ENCODE peak calls at places on chromosomes 6 and 20, in eight cellular contexts. One of them, this sample, is unnamed.

GRCh38 chr20:41268917-41269652 is 48.4 kb downstream of the ZHX3 start:
- DNase-seq in left ventricle myocardium inferior: no peak
- DNase-seq in adrenal gland: no peak
- DNase-seq in psoas muscle: no peak
- DNase-seq in progenitor cell of endocrine pancreas: no peak
- DNase-seq in pancreas: no peak
- DNase-seq in IMR-90: no peak
- DNase-seq in gastrocnemius medialis: no peak
- DNase-seq in this sample: no peak

GRCh38 chr6:92433911-92434310 is 985.4 kb downstream of the EPHA7 start:
- DNase-seq in left ventricle myocardium inferior: no peak
- DNase-seq in adrenal gland: no peak
- DNase-seq in psoas muscle: no peak
- DNase-seq in progenitor cell of endocrine pancreas: no peak
- DNase-seq in pancreas: no peak
- DNase-seq in IMR-90: no peak
- DNase-seq in gastrocnemius medialis: no peak
- DNase-seq in this sample: no peak

GRCh38 chr20:41258489-41258888 is 59.0 kb downstream of the ZHX3 start:
- DNase-seq in left ventricle myocardium inferior: no peak
- DNase-seq in adrenal gland: no peak
- DNase-seq in psoas muscle: no peak
- DNase-seq in progenitor cell of endocrine pancreas: no peak
- DNase-seq in pancreas: no peak
- DNase-seq in IMR-90: no peak
- DNase-seq in gastrocnemius medialis: no peak
- DNase-seq in this sample: no peak

GRCh38 chr6:38176797-38177751 is 357.5 kb downstream of the ZFAND3 start:
- DNase-seq in left ventricle myocardium inferior: no peak
- DNase-seq in adrenal gland: no peak
- DNase-seq in psoas muscle: no peak
- DNase-seq in progenitor cell of endocrine pancreas: peak; percentile 32
- DNase-seq in pancreas: no peak
- DNase-seq in IMR-90: peak; percentile 5
- DNase-seq in gastrocnemius medialis: no peak
- DNase-seq in this sample: no peak

GRCh38 chr6:35085359-35086281 is 55.5 kb downstream of the TCP11 start:
- DNase-seq in left ventricle myocardium inferior: no peak
- DNase-seq in adrenal gland: no peak
- DNase-seq in psoas muscle: no peak
- DNase-seq in progenitor cell of endocrine pancreas: no peak
- DNase-seq in pancreas: no peak
- DNase-seq in IMR-90: no peak
- DNase-seq in gastrocnemius medialis: no peak
- DNase-seq in this sample: peak; percentile 63

GRCh38 chr20:53609501-53610445 is 16.1 kb upstream of the ZNF217 start:
- DNase-seq in left ventricle myocardium inferior: peak; percentile 41
- DNase-seq in adrenal gland: peak; percentile 23
- DNase-seq in psoas muscle: peak; percentile 30
- DNase-seq in progenitor cell of endocrine pancreas: no peak
- DNase-seq in pancreas: no peak
- DNase-seq in IMR-90: peak; percentile 63
- DNase-seq in gastrocnemius medialis: no peak
- DNase-seq in this sample: no peak

GRCh38 chr6:138609801-138610430 is 110.6 kb upstream of the NHSL1 start:
- DNase-seq in left ventricle myocardium inferior: no peak
- DNase-seq in adrenal gland: no peak
- DNase-seq in psoas muscle: no peak
- DNase-seq in progenitor cell of endocrine pancreas: no peak
- DNase-seq in pancreas: no peak
- DNase-seq in IMR-90: peak; percentile 29
- DNase-seq in gastrocnemius medialis: no peak
- DNase-seq in this sample: no peak

GRCh38 chr6:33746651-33747100 is at the start of gene IP6K3:
- DNase-seq in left ventricle myocardium inferior: peak; percentile 78
- DNase-seq in adrenal gland: no peak
- DNase-seq in psoas muscle: peak; percentile 85
- DNase-seq in progenitor cell of endocrine pancreas: no peak
- DNase-seq in pancreas: no peak
- DNase-seq in IMR-90: no peak
- DNase-seq in gastrocnemius medialis: peak; percentile 93
- DNase-seq in this sample: no peak

GRCh38 chr20:48777005-48777404 is 50.8 kb downstream of the PREX1 start:
- DNase-seq in left ventricle myocardium inferior: no peak
- DNase-seq in adrenal gland: no peak
- DNase-seq in psoas muscle: no peak
- DNase-seq in progenitor cell of endocrine pancreas: no peak
- DNase-seq in pancreas: no peak
- DNase-seq in IMR-90: no peak
- DNase-seq in gastrocnemius medialis: no peak
- DNase-seq in this sample: no peak

GRCh38 chr6:41654433-41655020 is 16.3 kb downstream of the MDFI start:
- DNase-seq in left ventricle myocardium inferior: no peak
- DNase-seq in adrenal gland: no peak
- DNase-seq in psoas muscle: no peak
- DNase-seq in progenitor cell of endocrine pancreas: no peak
- DNase-seq in pancreas: no peak
- DNase-seq in IMR-90: no peak
- DNase-seq in gastrocnemius medialis: no peak
- DNase-seq in this sample: no peak

GRCh38 chr20:19683168-19683567 is 74.9 kb upstream of the RIN2 start:
- DNase-seq in left ventricle myocardium inferior: no peak
- DNase-seq in adrenal gland: no peak
- DNase-seq in psoas muscle: no peak
- DNase-seq in progenitor cell of endocrine pancreas: no peak
- DNase-seq in pancreas: no peak
- DNase-seq in IMR-90: no peak
- DNase-seq in gastrocnemius medialis: no peak
- DNase-seq in this sample: no peak

GRCh38 chr6:41939848-41940758 is 1.5 kb downstream of the CCND3 start:
- DNase-seq in left ventricle myocardium inferior: peak; percentile 21
- DNase-seq in adrenal gland: peak; percentile 33
- DNase-seq in psoas muscle: no peak
- DNase-seq in progenitor cell of endocrine pancreas: peak; percentile 11
- DNase-seq in pancreas: no peak
- DNase-seq in IMR-90: peak; percentile 34
- DNase-seq in gastrocnemius medialis: no peak
- DNase-seq in this sample: peak; percentile 71

GRCh38 chr20:24917797-24918578 is 31.1 kb upstream of the CST7 start:
- DNase-seq in left ventricle myocardium inferior: peak; percentile 56
- DNase-seq in adrenal gland: peak; percentile 60
- DNase-seq in psoas muscle: peak; percentile 66
- DNase-seq in progenitor cell of endocrine pancreas: peak; percentile 67
- DNase-seq in pancreas: peak; percentile 66
- DNase-seq in IMR-90: peak; percentile 58
- DNase-seq in gastrocnemius medialis: no peak
- DNase-seq in this sample: peak; percentile 80

GRCh38 chr6:100730581-100730980 is 150.5 kb downstream of the ASCC3 start:
- DNase-seq in left ventricle myocardium inferior: no peak
- DNase-seq in adrenal gland: no peak
- DNase-seq in psoas muscle: no peak
- DNase-seq in progenitor cell of endocrine pancreas: no peak
- DNase-seq in pancreas: no peak
- DNase-seq in IMR-90: no peak
- DNase-seq in gastrocnemius medialis: no peak
- DNase-seq in this sample: no peak

GRCh38 chr6:155248021-155249001 is 15.5 kb upstream of the CLDN20 start:
- DNase-seq in left ventricle myocardium inferior: no peak
- DNase-seq in adrenal gland: peak; percentile 38
- DNase-seq in psoas muscle: peak; percentile 23
- DNase-seq in progenitor cell of endocrine pancreas: no peak
- DNase-seq in pancreas: no peak
- DNase-seq in IMR-90: peak; percentile 77
- DNase-seq in gastrocnemius medialis: no peak
- DNase-seq in this sample: no peak

GRCh38 chr6:6037179-6037578 is 30.5 kb upstream of the NRN1 start:
- DNase-seq in left ventricle myocardium inferior: no peak
- DNase-seq in adrenal gland: no peak
- DNase-seq in psoas muscle: no peak
- DNase-seq in progenitor cell of endocrine pancreas: no peak
- DNase-seq in pancreas: no peak
- DNase-seq in IMR-90: no peak
- DNase-seq in gastrocnemius medialis: no peak
- DNase-seq in this sample: no peak

GRCh38 chr6:100283288-100283687 is 181.4 kb downstream of the SIM1 start:
- DNase-seq in left ventricle myocardium inferior: no peak
- DNase-seq in adrenal gland: no peak
- DNase-seq in psoas muscle: no peak
- DNase-seq in progenitor cell of endocrine pancreas: no peak
- DNase-seq in pancreas: no peak
- DNase-seq in IMR-90: peak; percentile 72
- DNase-seq in gastrocnemius medialis: no peak
- DNase-seq in this sample: no peak

GRCh38 chr6:140192018-140192417 is 817.6 kb upstream of the CITED2 start:
- DNase-seq in left ventricle myocardium inferior: no peak
- DNase-seq in adrenal gland: no peak
- DNase-seq in psoas muscle: no peak
- DNase-seq in progenitor cell of endocrine pancreas: no peak
- DNase-seq in pancreas: no peak
- DNase-seq in IMR-90: no peak
- DNase-seq in gastrocnemius medialis: no peak
- DNase-seq in this sample: no peak

GRCh38 chr6:136846046-136846445 is 23.7 kb downstream of the PEX7 start:
- DNase-seq in left ventricle myocardium inferior: no peak
- DNase-seq in adrenal gland: peak; percentile 57
- DNase-seq in psoas muscle: no peak
- DNase-seq in progenitor cell of endocrine pancreas: no peak
- DNase-seq in pancreas: peak; percentile 27
- DNase-seq in IMR-90: peak; percentile 80
- DNase-seq in gastrocnemius medialis: no peak
- DNase-seq in this sample: no peak

DNA sequence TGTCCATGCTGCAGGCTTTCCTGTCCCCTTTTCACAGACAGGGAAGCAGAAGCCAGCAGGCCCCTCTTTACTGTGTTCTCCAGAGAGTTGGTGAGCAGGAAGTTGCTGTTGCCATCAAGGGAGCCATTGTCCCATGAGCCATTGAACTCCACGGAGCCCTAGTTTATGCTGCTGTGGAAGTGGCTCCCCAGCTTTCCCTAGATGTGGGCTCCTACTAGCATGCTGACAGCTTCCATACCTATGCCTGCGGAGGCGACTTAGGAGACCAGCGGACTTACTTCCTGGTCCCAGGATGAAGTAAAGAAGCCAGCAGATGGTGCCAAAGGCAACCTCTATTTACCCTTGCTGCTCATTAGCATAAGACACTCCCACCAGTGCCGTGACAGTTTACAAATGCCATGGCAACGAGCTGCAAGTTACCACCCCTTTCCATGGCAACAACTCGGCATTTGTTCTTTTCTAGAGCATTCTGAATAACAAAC is 30.8 kb upstream of the FKBP1A start:
- DNase-seq in left ventricle myocardium inferior: no peak
- DNase-seq in adrenal gland: no peak
- DNase-seq in psoas muscle: no peak
- DNase-seq in progenitor cell of endocrine pancreas: peak; percentile 35
- DNase-seq in pancreas: peak; percentile 55
- DNase-seq in IMR-90: peak; percentile 69
- DNase-seq in gastrocnemius medialis: no peak
- DNase-seq in this sample: no peak
- TF ChIP-seq CTCF in left ventricle myocardium inferior: no peak
- TF ChIP-seq CTCF in adrenal gland: no peak
- TF ChIP-seq CTCF in psoas muscle: no peak
- TF ChIP-seq CTCF in progenitor cell of endocrine pancreas: peak; percentile 42
- TF ChIP-seq CTCF in pancreas: no peak
- TF ChIP-seq CTCF in IMR-90: peak; percentile 23
- TF ChIP-seq CTCF in gastrocnemius medialis: no peak
- TF ChIP-seq CTCF in this sample: peak; percentile 52

DNA sequence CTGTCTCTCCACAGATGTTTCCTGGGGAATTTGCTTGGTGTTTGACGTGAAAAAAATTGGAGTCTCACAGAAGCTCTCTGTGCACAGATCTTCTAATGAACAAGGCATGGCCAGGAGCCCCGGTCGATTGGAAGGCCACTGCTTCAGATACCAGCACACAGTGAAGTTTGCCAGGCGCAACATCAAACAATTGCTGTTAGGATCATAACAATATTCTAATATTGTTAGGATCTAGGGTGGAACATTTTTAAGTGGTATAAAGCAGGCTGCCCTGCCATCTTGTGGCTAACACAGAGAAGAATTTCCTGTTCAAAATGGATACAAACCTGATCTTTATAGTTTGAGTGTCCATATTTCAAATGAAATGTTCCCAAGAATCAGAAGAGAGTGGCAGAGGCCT is 64.1 kb downstream of the C6orf118 start:
- DNase-seq in left ventricle myocardium inferior: no peak
- DNase-seq in adrenal gland: no peak
- DNase-seq in psoas muscle: no peak
- DNase-seq in progenitor cell of endocrine pancreas: no peak
- DNase-seq in pancreas: no peak
- DNase-seq in IMR-90: peak; percentile 2
- DNase-seq in gastrocnemius medialis: no peak
- DNase-seq in this sample: no peak
- TF ChIP-seq CTCF in left ventricle myocardium inferior: peak; percentile 60
- TF ChIP-seq CTCF in adrenal gland: peak; percentile 16
- TF ChIP-seq CTCF in psoas muscle: peak; percentile 53
- TF ChIP-seq CTCF in progenitor cell of endocrine pancreas: peak; percentile 57
- TF ChIP-seq CTCF in pancreas: no peak
- TF ChIP-seq CTCF in IMR-90: peak; percentile 16
- TF ChIP-seq CTCF in gastrocnemius medialis: peak; percentile 53
- TF ChIP-seq CTCF in this sample: peak; percentile 79

GRCh38 chr20:45305262-45305661 is 1.4 kb upstream of the RBPJL start:
- DNase-seq in left ventricle myocardium inferior: no peak
- DNase-seq in adrenal gland: no peak
- DNase-seq in psoas muscle: no peak
- DNase-seq in progenitor cell of endocrine pancreas: no peak
- DNase-seq in pancreas: peak; percentile 91
- DNase-seq in IMR-90: no peak
- DNase-seq in gastrocnemius medialis: no peak
- DNase-seq in this sample: no peak
- TF ChIP-seq CTCF in left ventricle myocardium inferior: no peak
- TF ChIP-seq CTCF in adrenal gland: no peak
- TF ChIP-seq CTCF in psoas muscle: no peak
- TF ChIP-seq CTCF in progenitor cell of endocrine pancreas: no peak
- TF ChIP-seq CTCF in pancreas: no peak
- TF ChIP-seq CTCF in IMR-90: no peak
- TF ChIP-seq CTCF in gastrocnemius medialis: no peak
- TF ChIP-seq CTCF in this sample: no peak

GRCh38 chr6:56714273-56714672 is 71.6 kb upstream of the DST start:
- DNase-seq in left ventricle myocardium inferior: no peak
- DNase-seq in adrenal gland: no peak
- DNase-seq in psoas muscle: no peak
- DNase-seq in progenitor cell of endocrine pancreas: no peak
- DNase-seq in pancreas: no peak
- DNase-seq in IMR-90: no peak
- DNase-seq in gastrocnemius medialis: no peak
- DNase-seq in this sample: no peak

GRCh38 chr6:56713285-56713684 is 70.6 kb upstream of the DST start:
- DNase-seq in left ventricle myocardium inferior: no peak
- DNase-seq in adrenal gland: peak; percentile 62
- DNase-seq in psoas muscle: peak; percentile 41
- DNase-seq in progenitor cell of endocrine pancreas: no peak
- DNase-seq in pancreas: no peak
- DNase-seq in IMR-90: peak; percentile 89
- DNase-seq in gastrocnemius medialis: peak; percentile 53
- DNase-seq in this sample: no peak

GRCh38 chr6:56708810-56709597 is 66.3 kb upstream of the DST start:
- DNase-seq in left ventricle myocardium inferior: no peak
- DNase-seq in adrenal gland: no peak
- DNase-seq in psoas muscle: no peak
- DNase-seq in progenitor cell of endocrine pancreas: no peak
- DNase-seq in pancreas: no peak
- DNase-seq in IMR-90: peak; percentile 76
- DNase-seq in gastrocnemius medialis: no peak
- DNase-seq in this sample: no peak

GRCh38 chr6:56709650-56710049 is 67.0 kb upstream of the DST start:
- DNase-seq in left ventricle myocardium inferior: no peak
- DNase-seq in adrenal gland: no peak
- DNase-seq in psoas muscle: no peak
- DNase-seq in progenitor cell of endocrine pancreas: no peak
- DNase-seq in pancreas: no peak
- DNase-seq in IMR-90: no peak
- DNase-seq in gastrocnemius medialis: no peak
- DNase-seq in this sample: no peak

GRCh38 chr6:56710967-56711366 is 68.3 kb upstream of the DST start:
- DNase-seq in left ventricle myocardium inferior: no peak
- DNase-seq in adrenal gland: no peak
- DNase-seq in psoas muscle: no peak
- DNase-seq in progenitor cell of endocrine pancreas: no peak
- DNase-seq in pancreas: no peak
- DNase-seq in IMR-90: no peak
- DNase-seq in gastrocnemius medialis: no peak
- DNase-seq in this sample: no peak
- TF ChIP-seq CTCF in left ventricle myocardium inferior: peak; percentile 23
- TF ChIP-seq CTCF in adrenal gland: no peak
- TF ChIP-seq CTCF in psoas muscle: no peak
- TF ChIP-seq CTCF in progenitor cell of endocrine pancreas: no peak
- TF ChIP-seq CTCF in pancreas: no peak
- TF ChIP-seq CTCF in IMR-90: no peak
- TF ChIP-seq CTCF in gastrocnemius medialis: no peak
- TF ChIP-seq CTCF in this sample: peak; percentile 35